ENCODE peak calls at places on chromosomes 3 and 15, in six cellular contexts. X is H4, T is HT-29, M is left ventricle myocardium superior, Q is left colon, I is cardiac fibroblast. E is an unnamed sample.

GRCh38 chr15:83061680-83062079 is 5.4 kb downstream of the BTBD1 start:
- DNase-seq in T (no peak), M (no peak), Q (no peak), I (peak), X (no peak), E (no peak)

GRCh38 chr15:92082217-92082843 is 228.8 kb downstream of the SLCO3A1 start:
- DNase-seq in X (peak), Q (peak), M (peak), T (peak), I (peak), E (peak)

GRCh38 chr3:149395107-149396089 is 17.9 kb upstream of the TM4SF1 start:
- DNase-seq in T (peak), Q (no peak), I (peak), X (peak), M (no peak), E (peak)

GRCh38 chr15:101152914-101153313 is 98.9 kb downstream of the CHSY1 start:
- DNase-seq in T (peak), Q (no peak), X (no peak), I (no peak), M (no peak), E (peak)

GRCh38 chr15:74193305-74193718 is 9.3 kb downstream of the STRA6 start:
- DNase-seq in Q (no peak), M (no peak), X (peak), I (peak), T (no peak), E (peak)

GRCh38 chr3:187969581-187969950 is 184.4 kb upstream of the LPP start:
- DNase-seq in M (no peak), Q (no peak), I (no peak), T (no peak), X (no peak), E (no peak)

GRCh38 chr3:178971614-178972013 is 100.0 kb downstream of the ZMAT3 start:
- DNase-seq in M (no peak), T (no peak), I (no peak), Q (no peak), X (no peak), E (peak)

GRCh38 chr3:171511450-171511849 is 51.2 kb upstream of the TNIK start:
- DNase-seq in T (no peak), Q (no peak), I (no peak), M (no peak), X (no peak), E (no peak)

GRCh38 chr3:123104550-123104949 is 37.7 kb downstream of the PDIA5 start:
- DNase-seq in T (no peak), X (peak), I (peak), Q (no peak), M (no peak), E (peak)

GRCh38 chr3:182682263-182683229 is 110.8 kb upstream of the ATP11B start:
- DNase-seq in X (peak), T (peak), M (peak), I (peak), Q (peak), E (peak)

GRCh38 chr15:49270541-49271421 is 100.7 kb downstream of the GALK2 start:
- DNase-seq in Q (no peak), I (peak), T (no peak), M (peak), X (peak), E (no peak)

GRCh38 chr15:71294636-71295241 is 179.5 kb downstream of the THSD4 start:
- DNase-seq in T (no peak), I (peak), Q (peak), X (peak), M (no peak), E (peak)

GRCh38 chr3:112651076-112651475 is 10.1 kb upstream of the CCDC80 start:
- DNase-seq in Q (no peak), M (no peak), T (no peak), I (no peak), X (no peak), E (no peak)

GRCh38 chr15:64640146-64640868 is 135.1 kb downstream of the RBPMS2 start:
- DNase-seq in T (peak), Q (no peak), I (peak), X (no peak), M (no peak), E (no peak)